ENCODE peak calls at places on chromosomes 3 and 15, in four cellular contexts. M is neuronal stem cell, D is H1, A is IMR-90. V is an unnamed sample.

GRCh38 chr3:194855025-194855391 is 169.3 kb downstream of the FAM43A start:
- DNase-seq in M (no peak), D (no peak), A (no peak), V (no peak)

GRCh38 chr3:14562441-14562840 is 22.3 kb upstream of the GRIP2 start:
- DNase-seq in M (no peak), D (no peak), A (peak; percentile 69), V (no peak)

GRCh38 chr3:54087581-54088410 is 34.6 kb upstream of the CACNA2D3 start:
- DNase-seq in D (no peak), A (no peak), M (no peak), V (no peak)

GRCh38 chr3:58679974-58680656 is 13.5 kb upstream of the FAM3D start:
- DNase-seq in M (no peak), A (no peak), D (no peak), V (no peak)

GRCh38 chr3:178244653-178245384 is 291.4 kb upstream of the KCNMB2 start:
- DNase-seq in M (no peak), A (no peak), D (no peak), V (no peak)

GRCh38 chr3:39264053-39264452 is 15.8 kb downstream of the CX3CR1 start:
- DNase-seq in A (no peak), M (no peak), D (no peak), V (no peak)

GRCh38 chr3:12138044-12138443 is 20.7 kb downstream of the TIMP4 start:
- DNase-seq in A (peak; percentile 24), D (no peak), M (peak; percentile 18), V (peak; percentile 30)

GRCh38 chr3:2061360-2061759 is 37.3 kb upstream of the CNTN4 start:
- DNase-seq in A (no peak), M (no peak), D (no peak), V (no peak)

GRCh38 chr15:66293419-66294156 is at the start of gene DIS3L:
- DNase-seq in A (peak; percentile 20), D (no peak), M (peak; percentile 48), V (peak; percentile 60)

GRCh38 chr3:114451051-114451451 is 157.2 kb downstream of the TIGIT start:
- DNase-seq in A (no peak), D (no peak), M (no peak), V (no peak)

GRCh38 chr3:134933997-134934396 is 138.9 kb downstream of the EPHB1 start:
- DNase-seq in A (no peak), M (no peak), D (no peak), V (no peak)

GRCh38 chr15:98700501-98700900 is 52.2 kb downstream of the IGF1R start:
- DNase-seq in A (no peak), M (no peak), D (no peak), V (no peak)

GRCh38 chr3:55322649-55323048 is 164.5 kb downstream of the WNT5A start:
- DNase-seq in M (no peak), D (no peak), A (no peak), V (no peak)

GRCh38 chr3:77525283-77525682 is 485.4 kb downstream of the ROBO2 start:
- DNase-seq in D (no peak), M (no peak), A (no peak), V (no peak)

GRCh38 chr3:158672293-158673176 is at the start of gene LXN:
- DNase-seq in A (peak; percentile 87), D (peak; percentile 85), M (peak; percentile 61), V (peak; percentile 89)

GRCh38 chr15:92273286-92273685 is 120.4 kb upstream of the ST8SIA2 start:
- DNase-seq in A (no peak), M (no peak), D (no peak), V (no peak)

GRCh38 chr3:9859530-9860025 is 15.8 kb upstream of the RPUSD3 start:
- DNase-seq in M (no peak), D (no peak), A (no peak), V (no peak)

GRCh38 chr3:9866639-9867038 is 13.4 kb downstream of the CIDEC start:
- DNase-seq in D (no peak), M (no peak), A (no peak), V (no peak)

GRCh38 chr3:9861201-9861600 is 17.4 kb upstream of the RPUSD3 start:
- DNase-seq in M (no peak), D (no peak), A (no peak), V (no peak)

GRCh38 chr3:9861626-9862130 is 17.9 kb upstream of the RPUSD3 start:
- DNase-seq in D (no peak), A (no peak), M (no peak), V (no peak)

DNA sequence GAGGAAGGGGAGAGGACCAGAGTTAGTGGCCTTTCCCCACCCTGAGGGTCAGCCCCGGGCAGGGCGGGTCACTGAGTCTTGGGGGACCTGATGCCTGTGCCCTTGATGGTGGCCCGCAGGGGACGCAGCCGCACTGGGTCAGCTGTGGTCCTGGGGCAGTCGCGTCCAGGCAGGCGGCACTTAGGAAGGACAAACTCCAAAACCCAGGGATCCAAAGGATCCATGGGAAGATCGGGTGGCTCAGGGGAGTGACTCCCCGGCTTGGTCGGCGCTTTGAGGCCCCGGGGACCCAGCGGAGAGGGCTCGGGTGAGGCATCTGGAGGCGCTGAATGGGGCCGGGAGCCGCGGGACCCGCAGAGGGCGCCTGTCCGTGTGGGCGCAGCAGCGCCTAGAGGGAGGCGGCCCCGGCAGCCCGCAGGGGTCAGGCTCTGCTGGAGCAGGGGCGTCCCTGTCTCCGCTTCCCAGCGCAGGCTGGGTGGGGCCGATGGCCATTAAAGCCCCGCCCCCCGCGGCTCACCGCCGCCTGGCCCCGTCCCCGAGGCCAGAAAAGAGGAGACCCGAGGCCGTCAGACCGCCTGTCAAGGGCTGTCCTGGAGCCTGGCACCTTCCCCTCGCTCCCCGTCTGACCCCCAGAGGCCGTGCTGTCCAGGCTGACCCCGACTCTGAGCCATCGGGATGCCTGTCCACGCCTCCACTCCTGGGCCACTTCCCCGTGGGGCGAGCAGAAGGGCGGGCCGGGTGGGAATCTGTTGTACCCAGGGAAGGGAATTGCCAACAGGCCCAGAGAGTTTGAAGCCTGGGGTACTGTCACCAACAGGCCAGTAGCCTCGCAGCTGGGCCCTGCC is 17.4 kb downstream of the CIDEC start:
- DNase-seq in D (no peak), A (no peak), M (peak; percentile 40), V (peak; percentile 73)
- H4K91ac ChIP-seq in D (no peak overlapping the region), A (no peak overlapping the region), M (no peak overlapping the region), V (peak overlapping the region; percentile 94)

DNA sequence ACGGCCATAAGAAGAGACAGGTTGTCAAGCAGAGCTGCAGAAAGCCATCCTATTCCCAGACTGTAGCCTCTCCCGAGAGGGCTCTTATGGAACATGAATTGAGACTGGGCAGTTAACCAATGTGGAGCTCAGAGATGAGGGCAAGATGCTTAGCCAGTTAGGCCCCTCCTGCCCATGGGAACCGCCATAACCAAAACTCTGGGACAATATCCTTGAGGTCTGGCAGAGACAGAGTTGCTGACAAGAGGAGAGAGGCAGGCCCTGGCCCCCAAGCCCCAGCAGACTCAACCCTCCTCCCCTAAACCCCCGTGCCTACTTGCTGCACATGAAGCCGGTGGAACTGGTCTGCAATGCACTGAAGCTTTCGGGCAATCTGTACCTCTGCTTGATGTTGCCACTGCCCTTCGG is 4.8 kb downstream of the BMF start:
- DNase-seq in M (no peak), D (no peak), A (no peak), V (no peak)
- H4K91ac ChIP-seq in M (no peak overlapping the region), D (peak overlapping the region; percentile 63), A (peak overlapping the region; percentile 77), V (peak overlapping the region; percentile 79)

GRCh38 chr15:39232512-39232911 is 348.4 kb upstream of the THBS1 start:
- DNase-seq in D (no peak), M (no peak), A (peak; percentile 95), V (peak; percentile 91)
- H4K91ac ChIP-seq in D (no peak overlapping the region), M (no peak overlapping the region), A (peak overlapping the region; percentile 92), V (no peak overlapping the region)

GRCh38 chr15:62782896-62783295 is 259.7 kb upstream of the TPM1 start:
- DNase-seq in M (no peak), A (peak; percentile 25), D (no peak), V (no peak)

GRCh38 chr15:62786123-62786825 is 256.3 kb upstream of the TPM1 start:
- DNase-seq in A (no peak), M (no peak), D (no peak), V (peak; percentile 67)

GRCh38 chr15:62781081-62781497 is 261.5 kb upstream of the TPM1 start:
- DNase-seq in M (no peak), D (no peak), A (no peak), V (peak; percentile 87)

GRCh38 chr15:62782100-62782791 is 260.3 kb upstream of the TPM1 start:
- DNase-seq in D (no peak), A (peak; percentile 85), M (peak; percentile 65), V (peak; percentile 85)

DNA sequence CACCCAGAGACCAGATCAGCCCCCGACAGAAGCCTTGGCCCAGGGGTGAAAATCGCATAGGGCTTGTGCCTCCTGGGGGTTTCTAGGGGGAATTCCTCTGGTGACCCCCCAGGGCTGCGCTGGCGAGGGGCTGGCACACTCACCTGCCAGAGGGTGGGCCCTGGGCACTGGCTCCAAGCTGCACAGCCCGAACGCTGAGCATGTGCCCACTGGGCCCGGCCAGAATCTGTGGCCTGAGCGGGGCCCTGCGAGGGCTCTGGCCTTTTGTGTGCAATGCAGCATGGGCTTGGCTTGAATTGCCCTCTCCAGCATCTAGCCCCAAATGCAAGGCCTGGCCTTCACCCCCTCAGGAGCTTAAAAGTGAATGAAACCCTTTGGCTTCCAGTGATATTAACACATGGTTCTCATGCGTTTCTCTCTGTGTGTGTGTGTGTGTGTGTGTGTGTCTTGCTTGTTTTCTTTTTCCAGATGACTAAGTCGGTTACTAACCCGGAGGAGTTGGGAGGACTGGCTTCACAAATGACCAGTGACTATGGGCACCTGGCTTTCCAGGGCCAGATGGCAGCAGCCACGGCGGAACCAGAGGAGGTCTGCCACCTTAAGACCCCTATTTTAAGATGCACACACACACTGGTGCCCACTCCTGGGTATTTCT is 259.1 kb upstream of the TPM1 start:
- DNase-seq in A (peak; percentile 93), M (no peak), D (no peak), V (peak; percentile 87)
- H4K91ac ChIP-seq in A (peak overlapping the region; percentile 71), M (no peak overlapping the region), D (no peak overlapping the region), V (peak overlapping the region; percentile 19)

GRCh38 chr15:88465633-88466219 is 1.5 kb downstream of the MRPL46 start:
- DNase-seq in A (peak; percentile 55), D (no peak), M (no peak), V (peak; percentile 54)
- H4K91ac ChIP-seq in A (no peak overlapping the region), D (no peak overlapping the region), M (no peak overlapping the region), V (no peak overlapping the region)